ENCODE peak calls at places on chromosomes 7 and 10, in six cellular contexts. One of them, this sample, is unnamed.

GRCh38 chr10:109735776-109736175 is 187.5 kb downstream of the XPNPEP1 start:
- DNase-seq in PC-3: no peak
- DNase-seq in PC-9: no peak
- DNase-seq in neural progenitor cell: no peak
- DNase-seq in GM23338: no peak
- DNase-seq in GM23248: no peak
- DNase-seq in this sample: no peak

GRCh38 chr7:27064169-27064568 is 31.6 kb downstream of the HOXA1 start:
- DNase-seq in GM23248: peak; percentile 47
- DNase-seq in GM23338: no peak
- DNase-seq in PC-3: peak; percentile 39
- DNase-seq in neural progenitor cell: no peak
- DNase-seq in PC-9: no peak
- DNase-seq in this sample: no peak

GRCh38 chr10:70331486-70332268 is 47.9 kb upstream of the NPFFR1 start:
- DNase-seq in PC-3: peak; percentile 99
- DNase-seq in PC-9: peak; percentile 98
- DNase-seq in GM23338: peak; percentile 35
- DNase-seq in neural progenitor cell: no peak
- DNase-seq in GM23248: peak; percentile 88
- DNase-seq in this sample: peak; percentile 50

GRCh38 chr7:116316838-116317612 is 106.7 kb downstream of the TES start:
- DNase-seq in GM23248: peak; percentile 99
- DNase-seq in PC-3: peak; percentile 98
- DNase-seq in PC-9: peak; percentile 97
- DNase-seq in GM23338: no peak
- DNase-seq in neural progenitor cell: peak; percentile 54
- DNase-seq in this sample: no peak

GRCh38 chr7:26657139-26657753 is 207.1 kb downstream of the SKAP2 start:
- DNase-seq in GM23338: peak; percentile 36
- DNase-seq in neural progenitor cell: peak; percentile 12
- DNase-seq in PC-3: no peak
- DNase-seq in GM23248: no peak
- DNase-seq in PC-9: no peak
- DNase-seq in this sample: no peak

GRCh38 chr10:28492093-28492492 is 40.8 kb upstream of the WAC start:
- DNase-seq in neural progenitor cell: no peak
- DNase-seq in GM23338: no peak
- DNase-seq in PC-9: no peak
- DNase-seq in GM23248: no peak
- DNase-seq in PC-3: no peak
- DNase-seq in this sample: no peak

GRCh38 chr10:77090381-77091356 is 546.9 kb downstream of the KCNMA1 start:
- DNase-seq in PC-3: no peak
- DNase-seq in GM23248: no peak
- DNase-seq in neural progenitor cell: no peak
- DNase-seq in GM23338: no peak
- DNase-seq in PC-9: no peak
- DNase-seq in this sample: no peak

GRCh38 chr7:73823873-73824597 is 6.8 kb upstream of the CLDN4 start:
- DNase-seq in neural progenitor cell: no peak
- DNase-seq in GM23338: no peak
- DNase-seq in GM23248: no peak
- DNase-seq in PC-3: no peak
- DNase-seq in PC-9: no peak
- DNase-seq in this sample: no peak

GRCh38 chr10:86952106-86952505 is 5.3 kb downstream of the MMRN2 start:
- DNase-seq in GM23338: no peak
- DNase-seq in PC-3: no peak
- DNase-seq in PC-9: no peak
- DNase-seq in neural progenitor cell: no peak
- DNase-seq in GM23248: no peak
- DNase-seq in this sample: no peak

GRCh38 chr7:91351374-91351773 is 87.1 kb downstream of the FZD1 start:
- DNase-seq in GM23338: no peak
- DNase-seq in GM23248: peak; percentile 49
- DNase-seq in neural progenitor cell: no peak
- DNase-seq in PC-9: no peak
- DNase-seq in PC-3: peak; percentile 80
- DNase-seq in this sample: no peak

GRCh38 chr7:6271091-6271658 is 1.2 kb downstream of the CYTH3 start:
- DNase-seq in GM23338: peak; percentile 35
- DNase-seq in neural progenitor cell: peak; percentile 51
- DNase-seq in PC-9: no peak
- DNase-seq in GM23248: peak; percentile 90
- DNase-seq in PC-3: peak; percentile 68
- DNase-seq in this sample: no peak

GRCh38 chr7:127792528-127793342 is 140.7 kb downstream of the SND1 start:
- DNase-seq in GM23338: peak; percentile 91
- DNase-seq in PC-9: no peak
- DNase-seq in neural progenitor cell: peak; percentile 71
- DNase-seq in GM23248: peak; percentile 35
- DNase-seq in PC-3: peak; percentile 48
- DNase-seq in this sample: peak; percentile 35

GRCh38 chr7:107938448-107939250 is 47.7 kb downstream of the DLD start:
- DNase-seq in PC-9: no peak
- DNase-seq in GM23338: no peak
- DNase-seq in GM23248: peak; percentile 67
- DNase-seq in neural progenitor cell: no peak
- DNase-seq in PC-3: no peak
- DNase-seq in this sample: no peak

GRCh38 chr10:64430690-64431323 is 909.6 kb downstream of the REEP3 start:
- DNase-seq in GM23338: peak; percentile 86
- DNase-seq in neural progenitor cell: peak; percentile 85
- DNase-seq in PC-9: no peak
- DNase-seq in PC-3: peak; percentile 81
- DNase-seq in GM23248: no peak
- DNase-seq in this sample: no peak

GRCh38 chr7:157437519-157438061 is 100.8 kb downstream of the DNAJB6 start:
- DNase-seq in GM23248: no peak
- DNase-seq in neural progenitor cell: no peak
- DNase-seq in PC-9: no peak
- DNase-seq in PC-3: no peak
- DNase-seq in GM23338: no peak
- DNase-seq in this sample: no peak

GRCh38 chr10:35495521-35496238 is 109.5 kb upstream of the GJD4 start:
- DNase-seq in PC-9: no peak
- DNase-seq in neural progenitor cell: peak; percentile 15
- DNase-seq in GM23248: peak; percentile 32
- DNase-seq in PC-3: no peak
- DNase-seq in GM23338: no peak
- DNase-seq in this sample: no peak

GRCh38 chr10:59907537-59907917 is 1.2 kb upstream of the CCDC6 start:
- DNase-seq in neural progenitor cell: no peak
- DNase-seq in GM23338: no peak
- DNase-seq in PC-9: peak; percentile 61
- DNase-seq in GM23248: no peak
- DNase-seq in PC-3: peak; percentile 48
- DNase-seq in this sample: peak; percentile 28

GRCh38 chr10:85850736-85851135 is 515.9 kb downstream of the GRID1 start:
- DNase-seq in GM23248: no peak
- DNase-seq in PC-3: no peak
- DNase-seq in neural progenitor cell: no peak
- DNase-seq in GM23338: no peak
- DNase-seq in PC-9: no peak
- DNase-seq in this sample: no peak

GRCh38 chr10:68239596-68240150 is 7.8 kb upstream of the ATOH7 start:
- DNase-seq in GM23248: no peak
- DNase-seq in PC-9: no peak
- DNase-seq in neural progenitor cell: no peak
- DNase-seq in PC-3: no peak
- DNase-seq in GM23338: no peak
- DNase-seq in this sample: peak; percentile 82

GRCh38 chr10:122707535-122707934 is 7.9 kb upstream of the C10orf120 start:
- DNase-seq in PC-9: no peak
- DNase-seq in GM23338: no peak
- DNase-seq in neural progenitor cell: no peak
- DNase-seq in PC-3: no peak
- DNase-seq in GM23248: peak; percentile 8
- DNase-seq in this sample: no peak

GRCh38 chr7:75624134-75624832 is 114.5 kb downstream of the HIP1 start:
- DNase-seq in GM23338: no peak
- DNase-seq in PC-3: no peak
- DNase-seq in neural progenitor cell: no peak
- DNase-seq in PC-9: no peak
- DNase-seq in GM23248: peak; percentile 57
- DNase-seq in this sample: no peak

GRCh38 chr10:33314788-33315561 is 19.5 kb downstream of the NRP1 start:
- DNase-seq in GM23338: no peak
- DNase-seq in PC-3: peak; percentile 92
- DNase-seq in PC-9: no peak
- DNase-seq in neural progenitor cell: no peak
- DNase-seq in GM23248: no peak
- DNase-seq in this sample: no peak

GRCh38 chr7:40870108-40870507 is 735.3 kb downstream of the SUGCT start:
- DNase-seq in GM23338: peak; percentile 21
- DNase-seq in PC-9: no peak
- DNase-seq in GM23248: peak; percentile 4
- DNase-seq in neural progenitor cell: no peak
- DNase-seq in PC-3: no peak
- DNase-seq in this sample: no peak

GRCh38 chr7:149081914-149082313 is 8.6 kb downstream of the ZNF786 start:
- DNase-seq in neural progenitor cell: no peak
- DNase-seq in PC-3: no peak
- DNase-seq in GM23248: no peak
- DNase-seq in PC-9: no peak
- DNase-seq in GM23338: peak; percentile 62
- DNase-seq in this sample: no peak

GRCh38 chr10:115624448-115624847 is 531.3 kb downstream of the ATRNL1 start:
- DNase-seq in neural progenitor cell: no peak
- DNase-seq in PC-3: no peak
- DNase-seq in PC-9: no peak
- DNase-seq in GM23338: no peak
- DNase-seq in GM23248: no peak
- DNase-seq in this sample: no peak

GRCh38 chr7:84188811-84189405 is 5.7 kb downstream of the SEMA3A start:
- DNase-seq in PC-9: no peak
- DNase-seq in PC-3: peak; percentile 63
- DNase-seq in neural progenitor cell: no peak
- DNase-seq in GM23338: no peak
- DNase-seq in GM23248: peak; percentile 46
- DNase-seq in this sample: peak; percentile 39

DNA sequence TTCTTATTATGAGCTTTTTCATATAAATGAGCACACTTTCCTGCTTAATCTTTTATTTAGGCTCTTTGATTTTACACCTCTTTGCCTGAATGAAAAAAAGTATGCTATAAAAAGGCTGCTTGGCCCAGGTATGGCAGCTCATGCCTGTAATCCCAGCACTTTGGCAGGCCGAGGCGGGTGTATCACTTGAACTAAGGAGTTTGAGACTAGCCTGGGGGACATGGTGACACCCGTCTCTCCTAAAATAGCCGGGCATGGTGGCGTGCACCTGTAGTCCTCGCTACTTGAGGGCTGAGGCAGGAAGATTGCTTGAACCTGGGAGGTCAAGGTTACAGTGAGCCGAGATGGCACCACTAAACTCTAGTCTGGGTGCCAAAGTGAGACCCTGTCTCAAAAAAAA is 72.9 kb downstream of the DOCK4 start:
- DNase-seq in PC-3: no peak
- DNase-seq in GM23338: no peak
- DNase-seq in GM23248: no peak
- DNase-seq in neural progenitor cell: no peak
- DNase-seq in PC-9: no peak
- DNase-seq in this sample: no peak
- H3F3A ChIP-seq in PC-3: peaks cover 5% of the 10 kb centered on the region
- H3F3A ChIP-seq in GM23338: no peaks in the 10 kb centered on the region
- H3F3A ChIP-seq in GM23248: no peaks in the 10 kb centered on the region
- H3F3A ChIP-seq in neural progenitor cell: peaks cover 14% of the 10 kb centered on the region
- H3F3A ChIP-seq in PC-9: no peaks in the 10 kb centered on the region
- H3F3A ChIP-seq in this sample: no peaks in the 10 kb centered on the region

GRCh38 chr7:111092406-111093160 is 1.7 kb downstream of the LRRN3 start:
- DNase-seq in GM23338: no peak
- DNase-seq in neural progenitor cell: no peak
- DNase-seq in PC-3: peak; percentile 32
- DNase-seq in PC-9: no peak
- DNase-seq in GM23248: no peak
- DNase-seq in this sample: peak; percentile 82
- H3F3A ChIP-seq in GM23338: no peaks in the 10 kb centered on the region
- H3F3A ChIP-seq in neural progenitor cell: peaks cover 24% of the 10 kb centered on the region
- H3F3A ChIP-seq in PC-3: no peaks in the 10 kb centered on the region
- H3F3A ChIP-seq in PC-9: no peaks in the 10 kb centered on the region
- H3F3A ChIP-seq in GM23248: no peaks in the 10 kb centered on the region
- H3F3A ChIP-seq in this sample: peaks cover 18% of the 10 kb centered on the region

DNA sequence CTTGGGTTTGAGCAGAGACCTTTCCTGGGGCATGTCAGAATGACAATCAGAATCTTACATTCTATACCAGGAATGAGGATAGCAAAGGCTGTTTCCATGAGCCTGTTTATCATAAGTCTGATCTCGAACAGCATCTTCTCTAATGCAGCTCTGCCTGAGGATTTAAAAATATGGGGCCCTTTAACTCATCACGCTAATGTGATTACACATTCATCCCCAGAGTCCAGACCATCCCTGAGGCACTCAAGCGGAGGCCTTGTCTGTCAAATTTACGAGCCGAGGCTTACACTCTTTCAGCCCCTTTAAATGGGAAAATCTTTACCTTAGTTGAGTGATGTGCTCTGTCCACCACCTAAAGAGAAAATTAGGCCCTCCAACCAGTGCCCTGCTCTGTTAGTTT is 16.2 kb downstream of the CHST15 start:
- DNase-seq in GM23248: no peak
- DNase-seq in GM23338: no peak
- DNase-seq in neural progenitor cell: no peak
- DNase-seq in PC-3: no peak
- DNase-seq in PC-9: no peak
- DNase-seq in this sample: no peak
- H3F3A ChIP-seq in GM23248: no peaks in the 10 kb centered on the region
- H3F3A ChIP-seq in GM23338: no peaks in the 10 kb centered on the region
- H3F3A ChIP-seq in neural progenitor cell: peaks cover 24% of the 10 kb centered on the region
- H3F3A ChIP-seq in PC-3: no peaks in the 10 kb centered on the region
- H3F3A ChIP-seq in PC-9: no peaks in the 10 kb centered on the region
- H3F3A ChIP-seq in this sample: peaks cover 91% of the 10 kb centered on the region

DNA sequence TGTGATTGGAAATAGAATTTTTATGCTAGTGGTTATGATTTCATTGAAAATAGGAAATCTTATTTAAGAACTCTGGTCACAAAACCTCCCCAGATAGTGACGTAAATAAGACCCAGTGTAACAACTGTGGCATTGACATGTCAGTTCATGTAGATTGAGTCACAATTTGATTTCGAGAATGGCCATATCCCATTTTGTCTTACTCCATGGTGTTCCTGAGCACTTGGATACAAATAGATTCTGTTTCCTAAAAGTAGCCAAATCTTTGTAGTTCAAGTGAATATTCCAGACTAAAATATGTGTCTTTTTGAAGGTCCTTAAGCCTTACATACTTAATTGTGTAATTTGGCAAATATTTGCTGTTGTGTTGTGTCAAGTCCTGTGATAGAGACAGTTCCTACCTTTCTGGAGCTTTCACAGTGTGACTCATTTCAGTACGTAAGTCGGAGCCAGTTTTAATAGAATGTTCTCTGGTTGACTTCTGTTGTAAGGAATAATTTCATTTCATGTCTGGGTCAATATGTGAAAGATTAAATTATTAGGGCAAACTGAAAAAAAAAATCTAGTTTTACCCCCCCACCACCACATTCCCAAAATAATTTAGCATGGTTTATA is 37.1 kb upstream of the TOMM7 start:
- DNase-seq in GM23248: peak; percentile 61
- DNase-seq in PC-9: no peak
- DNase-seq in GM23338: no peak
- DNase-seq in neural progenitor cell: no peak
- DNase-seq in PC-3: peak; percentile 38
- DNase-seq in this sample: no peak
- H3F3A ChIP-seq in GM23248: peaks cover 82% of the 10 kb centered on the region
- H3F3A ChIP-seq in PC-9: peaks cover 61% of the 10 kb centered on the region
- H3F3A ChIP-seq in GM23338: peaks cover 30% of the 10 kb centered on the region
- H3F3A ChIP-seq in neural progenitor cell: peaks cover 5% of the 10 kb centered on the region
- H3F3A ChIP-seq in PC-3: peaks cover 4% of the 10 kb centered on the region
- H3F3A ChIP-seq in this sample: peaks cover 40% of the 10 kb centered on the region

This sample was measured in MM.1S.